ENCODE peak calls at places on chromosomes 4 and X, in seven cellular contexts. D is CD8-positive, alpha-beta memory T cell; Y is NCI-H2081; C is head of caudate nucleus; A is CD4-positive, alpha-beta memory T cell; V is NCI-H82; G is IMR-90. K is an unnamed sample.

GRCh38 chr4:94763005-94763404 is 5.2 kb downstream of the BMPR1B start:
- DNase-seq in C (no peak), Y (no peak), G (no peak), D (no peak), A (no peak), V (no peak), K (no peak)

GRCh38 chr4:85953651-85954018 is 406.2 kb downstream of the MAPK10 start:
- DNase-seq in C (no peak), D (no peak), Y (no peak), V (no peak), A (no peak), G (peak; percentile 19), K (no peak)

GRCh38 chr4:118280501-118281218 is 72.1 kb downstream of the PRSS12 start:
- DNase-seq in Y (peak; percentile 75), D (peak; percentile 39), C (peak; percentile 58), G (peak; percentile 85), V (peak; percentile 77), A (peak; percentile 51), K (peak; percentile 67)

GRCh38 chr4:40333921-40334352 is 1.2 kb upstream of the CHRNA9 start:
- DNase-seq in V (no peak), C (peak; percentile 49), G (peak; percentile 76), A (no peak), D (no peak), Y (peak; percentile 24), K (peak; percentile 40)

GRCh38 chr4:139266583-139267257 is 13.3 kb downstream of the MGARP start:
- DNase-seq in G (peak; percentile 86), C (peak; percentile 55), D (peak; percentile 68), Y (no peak), A (peak; percentile 76), V (peak; percentile 60), K (no peak)

GRCh38 chr4:128711361-128711760 is 98.1 kb upstream of the JADE1 start:
- DNase-seq in A (no peak), C (no peak), V (peak; percentile 68), D (no peak), G (no peak), Y (no peak), K (no peak)

GRCh38 chr4:55393461-55394320 is 2.1 kb upstream of the TMEM165 start:
- DNase-seq in D (no peak), A (no peak), C (peak; percentile 70), G (peak; percentile 85), V (peak; percentile 80), Y (no peak), K (no peak)

GRCh38 chrX:73262991-73263390 is 48.3 kb upstream of the NAP1L2 start:
- DNase-seq in A (peak; percentile 0), G (no peak), C (no peak), D (no peak), V (peak; percentile 37), Y (no peak), K (no peak)

GRCh38 chr4:175035907-175036306 is 117.7 kb downstream of the ADAM29 start:
- DNase-seq in G (no peak), V (no peak), Y (no peak), A (no peak), C (no peak), D (no peak), K (no peak)

GRCh38 chr4:176774852-176775251 is 17.9 kb downstream of the VEGFC start:
- DNase-seq in G (peak; percentile 45), V (no peak), Y (no peak), A (no peak), D (no peak), C (no peak), K (no peak)

GRCh38 chr4:34676390-34676789 is 1567.9 kb downstream of the ARAP2 start:
- DNase-seq in V (no peak), D (no peak), A (no peak), Y (peak; percentile 5), G (no peak), C (no peak), K (no peak)

GRCh38 chr4:73576366-73576765 is 43.9 kb downstream of the RASSF6 start:
- DNase-seq in G (peak; percentile 29), V (no peak), D (no peak), A (no peak), C (no peak), Y (no peak), K (no peak)

GRCh38 chr4:83197555-83198235 is 83.2 kb upstream of the PLAC8 start:
- DNase-seq in G (no peak), C (no peak), D (no peak), A (no peak), V (no peak), Y (no peak), K (no peak)

GRCh38 chrX:108199041-108199440 is 107.5 kb downstream of the ATG4A start:
- DNase-seq in G (no peak), C (no peak), Y (no peak), D (no peak), V (no peak), A (no peak), K (no peak)

GRCh38 chr4:151865327-151865726 is 104.5 kb upstream of the GATB start:
- DNase-seq in D (no peak), Y (peak; percentile 7), C (peak; percentile 75), G (no peak), V (no peak), A (no peak), K (peak; percentile 35)

GRCh38 chr4:34814266-34814665 is 1430.0 kb downstream of the ARAP2 start:
- DNase-seq in C (no peak), G (no peak), D (no peak), A (no peak), V (no peak), Y (no peak), K (no peak)

GRCh38 chr4:34198966-34199365 is 2045.3 kb downstream of the ARAP2 start:
- DNase-seq in A (no peak), D (no peak), V (no peak), C (no peak), G (no peak), Y (no peak), K (no peak)

GRCh38 chrX:68599256-68600152 is 48.0 kb upstream of the STARD8 start:
- DNase-seq in Y (no peak), D (no peak), V (peak; percentile 21), A (no peak), C (no peak), G (peak; percentile 4), K (no peak)

GRCh38 chrX:56783450-56783831 is 54.4 kb downstream of the NBDY start:
- DNase-seq in D (peak; percentile 75), C (peak; percentile 93), G (peak; percentile 65), A (peak; percentile 83), V (no peak), Y (peak; percentile 67), K (no peak)

GRCh38 chr4:14125375-14126129 is 498.0 kb upstream of the BOD1L1 start:
- DNase-seq in A (no peak), V (no peak), C (no peak), Y (no peak), D (no peak), G (no peak), K (no peak)

GRCh38 chr4:55880652-55881280 is 27.3 kb downstream of the EXOC1 start:
- DNase-seq in V (no peak), G (no peak), Y (no peak), D (no peak), C (no peak), A (no peak), K (no peak)

GRCh38 chr4:26047795-26048194 is 133.8 kb downstream of the SMIM20 start:
- DNase-seq in C (no peak), G (no peak), A (no peak), V (no peak), Y (no peak), D (no peak), K (no peak)

GRCh38 chr4:120078216-120078615 is 11.6 kb upstream of the MAD2L1 start:
- DNase-seq in G (no peak), A (no peak), Y (no peak), C (no peak), V (no peak), D (no peak), K (no peak)

GRCh38 chr4:573122-573892 is 2.8 kb downstream of the TMEM271 start:
- DNase-seq in V (no peak), G (no peak), C (no peak), Y (no peak), D (no peak), A (no peak), K (peak; percentile 17)

GRCh38 chrX:107718156-107718621 is 57.4 kb downstream of the TSC22D3 start:
- DNase-seq in V (peak; percentile 82), A (peak; percentile 77), Y (peak; percentile 77), G (peak; percentile 78), D (peak; percentile 73), C (peak; percentile 76), K (peak; percentile 28)

GRCh38 chr4:43423276-43423675 is 530.8 kb downstream of the GRXCR1 start:
- DNase-seq in V (no peak), C (no peak), Y (no peak), G (no peak), D (no peak), A (no peak), K (no peak)

GRCh38 chr4:98951710-98952109 is 22.8 kb upstream of the EIF4E start:
- DNase-seq in G (no peak), Y (no peak), D (no peak), C (no peak), V (no peak), A (no peak), K (no peak)

GRCh38 chrX:15863944-15864491 is 9.4 kb upstream of the AP1S2 start:
- DNase-seq in D (no peak), V (no peak), G (no peak), C (no peak), Y (no peak), A (no peak), K (no peak)

K was measured in COR-L47.